ENCODE peak calls at places on chromosomes 13 and 19, in nine cellular contexts. Q is mesothelial cell of epicardium; S is kidney tubule cell; Y is Jurkat, Clone E6-1; Z is astrocyte of the spinal cord; A is cardiac fibroblast; W is EL; C is stimulated activated CD4-positive, alpha-beta T cell treated with anti-CD3 and anti-CD28 coated beads, TNF-alpha, amount 100 ng/mL, for 1 hour; L is activated T-helper 1 cell treated with Interleukin-2 at 50 U/mL for 16 hours. D is an unnamed sample.
A peak's percentile ranks its signal among the peaks of the same experiment; 100 is the strongest.

GRCh38 chr19:2552859-2553258 is 76.9 kb downstream of the GADD45B start:
- DNase-seq in A (no peak), Q (no peak), W (peak; percentile 28), C (peak; percentile 16), S (no peak), L (peak; percentile 20), Z (no peak), Y (peak; percentile 87), D (peak; percentile 19)

GRCh38 chr19:42352216-42352892 is 26.9 kb downstream of the MEGF8 start:
- DNase-seq in Q (no peak), L (no peak), W (no peak), Y (peak; percentile 30), A (peak; percentile 10), C (no peak), Z (peak; percentile 11), S (peak; percentile 55), D (peak; percentile 51)

GRCh38 chr13:96090240-96091101 is 564 bp downstream of the HS6ST3 start:
- DNase-seq in L (no peak), S (peak; percentile 25), Q (peak; percentile 50), W (peak; percentile 13), C (no peak), Y (no peak), Z (peak; percentile 7), A (peak; percentile 12), D (no peak)

GRCh38 chr13:46043647-46044046 is 8.9 kb downstream of the ZC3H13 start:
- DNase-seq in C (no peak), Q (no peak), S (no peak), W (no peak), A (no peak), Y (no peak), L (no peak), Z (no peak), D (no peak)

GRCh38 chr13:44004881-44005280 is 125.2 kb downstream of the LACC1 start:
- DNase-seq in A (peak; percentile 53), S (peak; percentile 75), W (peak; percentile 76), Y (no peak), Q (no peak), L (no peak), Z (peak; percentile 84), C (no peak), D (peak; percentile 87)

GRCh38 chr19:31173991-31174390 is 175.2 kb downstream of the TSHZ3 start:
- DNase-seq in A (no peak), Z (no peak), W (no peak), Q (no peak), S (no peak), Y (no peak), C (no peak), L (no peak), D (no peak)

GRCh38 chr19:48284891-48285290 is 15.0 kb downstream of the ZNF114 start:
- DNase-seq in Y (no peak), W (peak; percentile 77), A (peak; percentile 12), Q (no peak), S (no peak), L (no peak), Z (no peak), C (no peak), D (no peak)

GRCh38 chr19:54478677-54479266 is 5.7 kb upstream of the CDC42EP5 start:
- DNase-seq in A (peak; percentile 66), C (no peak), Z (peak; percentile 41), Q (no peak), S (peak; percentile 26), W (peak; percentile 42), Y (peak; percentile 48), L (no peak), D (no peak)

GRCh38 chr13:36096411-36097184 is 34.6 kb downstream of the DCLK1 start:
- DNase-seq in L (no peak), Y (no peak), W (peak; percentile 2), S (peak; percentile 93), C (no peak), Q (no peak), Z (no peak), A (peak; percentile 53), D (no peak)

GRCh38 chr19:50779504-50780457 is 9.5 kb downstream of the GPR32 start:
- DNase-seq in W (no peak), L (no peak), C (no peak), A (no peak), S (peak; percentile 46), Q (no peak), Z (no peak), Y (no peak), D (no peak)

GRCh38 chr13:21413013-21413412 is 46.1 kb downstream of the ZDHHC20 start:
- DNase-seq in Y (no peak), S (peak; percentile 15), C (no peak), Z (no peak), W (peak; percentile 32), Q (no peak), L (no peak), A (no peak), D (no peak)

GRCh38 chr19:47239610-47240296 is 8.8 kb upstream of the BBC3 start:
- DNase-seq in L (peak; percentile 53), Y (no peak), Z (peak; percentile 46), Q (peak; percentile 62), W (peak; percentile 67), C (no peak), A (peak; percentile 71), S (peak; percentile 55), D (no peak)